ENCODE peak calls at places on chromosomes 7 and 10, in four cellular contexts. L, R, W and Y are unnamed samples.

GRCh38 chr7:45573636-45574470 is at the start of gene ADCY1:
- DNase-seq in R (no peak), L (no peak), W (no peak), Y (no peak)

GRCh38 chr10:71141528-71141927 is 70.8 kb upstream of the UNC5B start:
- DNase-seq in L (no peak), W (no peak), R (no peak), Y (no peak)

GRCh38 chr10:111435871-111436270 is 359.0 kb downstream of the ADRA2A start:
- DNase-seq in L (no peak), W (no peak), R (no peak), Y (no peak)

GRCh38 chr7:144474800-144475521 is 71.5 kb upstream of the NOBOX start:
- DNase-seq in R (no peak), L (no peak), W (no peak), Y (no peak)

GRCh38 chr10:79229081-79229541 is 118.2 kb upstream of the PPIF start:
- DNase-seq in R (no peak), L (no peak), W (no peak), Y (no peak)

GRCh38 chr10:36808625-36809362 is 316.6 kb upstream of the ANKRD30A start:
- DNase-seq in W (no peak), L (no peak), R (no peak), Y (no peak)

GRCh38 chr10:103750836-103751235 is 104.5 kb downstream of the SH3PXD2A start:
- DNase-seq in W (no peak), R (no peak), L (no peak), Y (no peak)

GRCh38 chr10:68253356-68253755 is 21.4 kb upstream of the ATOH7 start:
- DNase-seq in R (no peak), L (no peak), W (no peak), Y (no peak)

GRCh38 chr7:78523903-78524302 is 725.3 kb downstream of the PHTF2 start:
- DNase-seq in R (no peak), W (no peak), L (no peak), Y (no peak)

GRCh38 chr7:36300696-36301350 is 88.8 kb upstream of the ANLN start:
- DNase-seq in W (peak), L (no peak), R (peak), Y (no peak)

GRCh38 chr7:104825099-104825498 is 188.9 kb upstream of the KMT2E start:
- DNase-seq in L (no peak), R (no peak), W (no peak), Y (no peak)

GRCh38 chr10:63504145-63504881 is 16.9 kb upstream of the REEP3 start:
- DNase-seq in L (no peak), W (no peak), R (no peak), Y (no peak)

GRCh38 chr10:130481076-130481930 is 345.1 kb downstream of the GLRX3 start:
- DNase-seq in W (no peak), L (no peak), R (no peak), Y (no peak)

GRCh38 chr7:32594965-32595364 is 99.7 kb downstream of the AVL9 start:
- DNase-seq in R (no peak), W (no peak), L (no peak), Y (no peak)

GRCh38 chr7:115097175-115097671 is 175.3 kb downstream of the MDFIC start:
- DNase-seq in W (no peak), L (no peak), R (no peak), Y (no peak)

GRCh38 chr10:120381924-120382323 is 75.1 kb upstream of the PLPP4 start:
- DNase-seq in L (no peak), R (no peak), W (no peak), Y (no peak)

GRCh38 chr10:132338876-132339275 is 6.9 kb downstream of the LRRC27 start:
- DNase-seq in R (peak), L (no peak), W (no peak), Y (no peak)

GRCh38 chr10:132334883-132335188 is 2.8 kb downstream of the LRRC27 start:
- DNase-seq in W (no peak), R (no peak), L (no peak), Y (no peak)

GRCh38 chr10:132335189-132336063 is 3.4 kb downstream of the LRRC27 start:
- DNase-seq in W (no peak), R (peak), L (no peak), Y (no peak)

GRCh38 chr10:132336064-132336746 is 4.2 kb downstream of the LRRC27 start:
- DNase-seq in W (no peak), R (peak), L (no peak), Y (no peak)

GRCh38 chr10:132337019-132337418 is 5.0 kb downstream of the LRRC27 start:
- DNase-seq in W (no peak), L (no peak), R (peak), Y (no peak)
- H3K27ac ChIP-seq in W (no peak), L (no peak), R (peak), Y (peak)

GRCh38 chr7:50405246-50405645 is 44.9 kb downstream of the FIGNL1 start:
- DNase-seq in R (no peak), L (no peak), W (no peak), Y (no peak)

GRCh38 chr7:50406935-50407334 is 43.2 kb downstream of the FIGNL1 start:
- DNase-seq in W (no peak), R (no peak), L (no peak), Y (no peak)

GRCh38 chr7:50412958-50413357 is 37.2 kb downstream of the FIGNL1 start:
- DNase-seq in L (no peak), W (no peak), R (no peak), Y (no peak)

GRCh38 chr7:50411333-50412028 is 38.7 kb downstream of the FIGNL1 start:
- DNase-seq in L (no peak), R (no peak), W (no peak), Y (no peak)

GRCh38 chr7:50409856-50410468 is 40.2 kb downstream of the FIGNL1 start:
- DNase-seq in W (no peak), L (no peak), R (no peak), Y (no peak)
- TF ChIP-seq POLR2AphosphoS5 in W (no peak), L (no peak), R (no peak), Y (no peak)

DNA sequence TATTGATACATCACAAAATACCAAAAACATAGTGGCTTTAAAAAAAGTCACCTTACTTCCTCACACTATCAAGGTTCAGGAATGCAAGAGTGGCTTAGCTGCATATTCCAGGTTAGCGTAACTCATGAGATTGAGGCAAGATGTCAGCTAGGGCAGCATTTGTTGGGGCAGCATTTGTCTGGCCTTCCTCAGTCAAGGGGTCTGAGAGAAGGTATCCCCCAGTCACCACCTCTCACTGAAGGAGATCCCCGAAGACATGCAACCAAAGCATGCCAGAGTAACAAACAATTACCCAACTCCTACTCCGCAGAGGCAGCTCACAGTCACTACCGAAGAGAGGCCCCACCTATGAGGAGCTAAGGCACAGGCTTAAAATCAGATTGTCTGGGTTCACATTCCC is 48.4 kb downstream of the C10orf71 start:
- DNase-seq in R (peak), W (no peak), L (no peak), Y (peak)
- H3K27ac ChIP-seq in R (no peak), W (no peak), L (no peak), Y (no peak)

GRCh38 chr10:74156919-74157289 is 5.9 kb downstream of the ADK start:
- DNase-seq in R (no peak), W (no peak), L (no peak), Y (no peak)
- TF ChIP-seq POLR2AphosphoS5 in R (no peak), W (no peak), L (no peak), Y (no peak)

DNA sequence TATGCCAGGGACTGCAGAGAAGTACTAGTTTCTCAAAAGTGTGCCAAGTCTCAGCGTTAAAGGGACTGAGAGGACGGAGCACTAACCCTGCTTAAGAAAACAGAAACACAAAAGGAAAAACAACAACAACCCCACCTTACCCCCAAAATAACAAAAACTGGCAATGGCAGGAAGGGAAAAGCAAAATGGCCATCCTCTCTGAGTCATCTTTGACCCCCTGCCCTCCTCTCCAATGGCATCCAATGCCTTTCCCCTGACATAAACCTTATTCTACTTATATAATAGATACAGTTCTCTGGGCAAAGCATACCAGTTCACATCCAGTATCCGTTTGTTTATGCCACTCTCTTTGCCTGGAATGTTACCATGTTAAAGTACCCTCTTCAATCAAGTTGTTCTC is 1.6 kb downstream of the POLR1F start:
- DNase-seq in L (no peak), R (no peak), W (no peak), Y (no peak)
- H3K27ac ChIP-seq in L (no peak), R (no peak), W (no peak), Y (no peak)

GRCh38 chr7:110446658-110447057 is 644.3 kb upstream of the LRRN3 start:
- DNase-seq in W (no peak), L (no peak), R (no peak), Y (no peak)

GRCh38 chr7:110442386-110442837 is 648.5 kb upstream of the LRRN3 start:
- DNase-seq in L (peak), W (no peak), R (peak), Y (no peak)
- TF ChIP-seq POLR2AphosphoS5 in L (no peak), W (no peak), R (no peak), Y (no peak)

GRCh38 chr10:57952741-57953140 is 315.0 kb downstream of the IPMK start:
- DNase-seq in L (no peak), R (no peak), W (no peak), Y (no peak)
- H3K27ac ChIP-seq in L (no peak), R (no peak), W (no peak), Y (no peak)

GRCh38 chr7:101126651-101127459 is at the start of gene SERPINE1:
- DNase-seq in L (peak), W (peak), R (peak), Y (peak)

GRCh38 chr7:101125989-101126650 is 784 bp upstream of the SERPINE1 start:
- DNase-seq in R (peak), W (peak), L (no peak), Y (no peak)

GRCh38 chr7:101127460-101128039 is 646 bp downstream of the SERPINE1 start:
- DNase-seq in W (no peak), R (no peak), L (no peak), Y (no peak)

GRCh38 chr7:101129603-101130117 is 2.8 kb downstream of the SERPINE1 start:
- DNase-seq in R (no peak), W (no peak), L (no peak), Y (no peak)

GRCh38 chr7:101128040-101128834 is 1.3 kb downstream of the SERPINE1 start:
- DNase-seq in W (no peak), L (no peak), R (no peak), Y (no peak)
- TF ChIP-seq POLR2AphosphoS5 in W (no peak), L (no peak), R (peak), Y (no peak)